ENCODE peak calls at places on chromosomes 16 and 17, in six cellular contexts. O is CD8-positive, alpha-beta T cell; C is endodermal cell; Z is MM.1S; U is DND-41; T is PC-9. Q is an unnamed sample.

GRCh38 chr16:21159281-21159951 is 942 bp downstream of the LDAF1 start:
- DNase-seq in O (no peak), C (peak; percentile 80), Z (no peak), U (peak; percentile 10), T (peak; percentile 69), Q (no peak)

GRCh38 chr16:4392382-4393242 is 21.0 kb downstream of the VASN start:
- DNase-seq in O (no peak), C (peak; percentile 91), Z (no peak), U (no peak), T (peak; percentile 90), Q (peak; percentile 46)

GRCh38 chr17:31269597-31269996 is 27.4 kb downstream of the OMG start:
- DNase-seq in O (no peak), C (peak; percentile 88), Z (no peak), U (no peak), T (peak; percentile 70), Q (peak; percentile 97)

GRCh38 chr17:82053130-82053529 is 1.4 kb downstream of the GPS1 start:
- DNase-seq in O (no peak), C (no peak), Z (no peak), U (no peak), T (no peak), Q (no peak)

GRCh38 chr17:77320501-77321256 is 179.9 kb downstream of the SEC14L1 start:
- DNase-seq in O (no peak), C (peak; percentile 45), Z (peak; percentile 67), U (no peak), T (peak; percentile 19), Q (no peak)

GRCh38 chr17:75345514-75346167 is 56.4 kb upstream of the SLC25A19 start:
- DNase-seq in O (peak; percentile 11), C (peak; percentile 86), Z (no peak), U (peak; percentile 62), T (no peak), Q (no peak)

GRCh38 chr17:7460850-7461660 is 16.2 kb downstream of the CHRNB1 start:
- DNase-seq in O (no peak), C (peak; percentile 83), Z (no peak), U (no peak), T (no peak), Q (no peak)

GRCh38 chr16:80191928-80192327 is 348.9 kb upstream of the DYNLRB2 start:
- DNase-seq in O (no peak), C (no peak), Z (no peak), U (no peak), T (no peak), Q (no peak)

DNA sequence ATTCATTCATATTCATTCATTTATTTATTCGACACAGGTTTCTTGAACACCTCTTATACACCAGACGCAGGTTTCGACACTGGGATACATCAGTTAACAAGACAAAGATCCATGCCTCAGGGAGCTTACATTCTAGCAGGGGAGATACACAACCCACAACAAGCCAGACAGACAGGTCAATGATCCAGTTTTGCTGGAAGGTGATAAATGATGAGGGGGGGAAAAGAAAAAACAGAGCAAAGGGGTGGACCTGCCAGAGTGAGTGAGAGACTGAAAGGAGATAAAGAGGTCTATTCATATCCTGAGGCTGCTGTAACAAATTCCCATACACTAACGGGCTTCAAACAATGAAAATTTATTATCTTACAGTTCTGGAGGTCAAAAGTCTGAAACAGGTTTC is 81.7 kb downstream of the GAS7 start:
- DNase-seq in O (no peak), C (peak; percentile 47), Z (no peak), U (no peak), T (no peak), Q (no peak)
- H3K4me1 ChIP-seq in O (peaks cover 68% of the 10 kb centered on the region), C (no peaks in the 10 kb centered on the region), Z (peaks cover 11% of the 10 kb centered on the region), U (peaks cover 98% of the 10 kb centered on the region), T (no peaks in the 10 kb centered on the region), Q (peaks cover 11% of the 10 kb centered on the region)

GRCh38 chr17:2210726-2211125 is 92.9 kb downstream of the SMG6 start:
- DNase-seq in O (no peak), C (no peak), Z (no peak), U (no peak), T (no peak), Q (no peak)
- H3K27ac ChIP-seq in O (no peak overlapping the region), C (no peak overlapping the region), Z (no peak overlapping the region), U (no peak overlapping the region), T (no peak overlapping the region), Q (no peak overlapping the region)

GRCh38 chr17:17683710-17684365 is 2.6 kb downstream of the RAI1 start:
- DNase-seq in O (no peak), C (no peak), Z (no peak), U (no peak), T (no peak), Q (no peak)
- H3K4me3 ChIP-seq in O (no peak overlapping the region), C (peak overlapping the region; percentile 87), Z (peak overlapping the region; percentile 77), U (no peak overlapping the region), T (peak overlapping the region; percentile 73), Q (peak overlapping the region; percentile 78)

DNA sequence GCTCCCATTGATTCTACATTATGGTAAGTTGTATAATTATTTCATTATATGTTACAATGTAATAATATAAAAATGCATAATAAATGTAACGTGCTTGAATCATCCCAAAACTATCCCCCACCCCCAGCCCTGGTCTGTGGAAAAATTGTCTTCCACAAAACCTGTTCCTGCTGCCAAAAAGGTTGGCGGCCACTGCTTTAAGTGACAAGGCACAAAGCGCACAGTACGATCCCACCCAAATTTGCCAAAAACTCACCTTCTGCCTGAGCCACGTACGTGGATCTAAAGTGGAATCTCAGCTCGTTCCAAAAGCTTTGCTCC is 14.5 kb downstream of the CYB561 start:
- DNase-seq in O (no peak), C (no peak), Z (no peak), U (no peak), T (no peak), Q (no peak)
- H3K4me1 ChIP-seq in O (peaks cover 45% of the 10 kb centered on the region), C (peaks cover 11% of the 10 kb centered on the region), Z (no peaks in the 10 kb centered on the region), U (peaks cover 60% of the 10 kb centered on the region), T (peaks cover 11% of the 10 kb centered on the region), Q (peaks cover 5% of the 10 kb centered on the region)

DNA sequence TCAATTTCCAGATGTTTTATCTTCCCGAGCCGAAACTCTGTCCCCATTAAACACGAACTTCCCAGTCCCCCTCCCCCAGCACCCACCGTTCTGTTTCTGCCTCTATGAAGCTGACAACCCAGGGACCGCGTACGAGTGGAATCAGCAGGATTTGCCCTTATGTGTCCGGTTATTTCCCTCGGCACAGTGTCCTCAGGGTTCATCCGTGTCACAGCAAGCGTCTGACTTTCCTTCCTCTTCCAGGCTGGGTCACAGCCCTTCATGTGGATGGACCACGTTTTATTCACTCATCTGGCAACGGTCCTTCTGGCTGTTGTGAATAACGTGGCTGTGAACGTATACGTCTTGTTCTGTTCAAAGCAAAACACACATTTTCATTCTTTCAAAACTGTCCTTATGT is 31.3 kb downstream of the METRNL start:
- DNase-seq in O (no peak), C (no peak), Z (no peak), U (no peak), T (no peak), Q (no peak)
- H3K27ac ChIP-seq in O (no peak overlapping the region), C (no peak overlapping the region), Z (no peak overlapping the region), U (no peak overlapping the region), T (no peak overlapping the region), Q (no peak overlapping the region)